ENCODE peak calls at places on chromosomes 3 and 15, in nine cellular contexts. Z, S, Q, O, T, F, W, G and X are unnamed samples.

GRCh38 chr15:93362821-93363220 is 273.8 kb upstream of the RGMA start:
- DNase-seq in T (no peak), F (no peak), G (no peak), S (no peak), W (no peak), Q (no peak), O (no peak), Z (no peak), X (peak; percentile 83)

GRCh38 chr3:197367081-197367780 is 68.8 kb upstream of the DLG1 start:
- DNase-seq in W (peak; percentile 100), T (no peak), Z (no peak), Q (peak; percentile 87), G (no peak), F (no peak), O (no peak), S (peak; percentile 87), X (peak; percentile 49)

GRCh38 chr3:74532446-74532845 is 82.0 kb downstream of the CNTN3 start:
- DNase-seq in T (no peak), W (no peak), G (no peak), Q (no peak), F (no peak), Z (no peak), S (peak; percentile 10), O (no peak), X (no peak)

GRCh38 chr3:46573701-46574100 is 7.6 kb upstream of the LRRC2 start:
- DNase-seq in T (no peak), F (no peak), W (no peak), O (no peak), Z (no peak), Q (no peak), S (no peak), G (no peak), X (no peak)

GRCh38 chr3:16982439-16982838 is 97.7 kb downstream of the PLCL2 start:
- DNase-seq in W (no peak), G (no peak), O (no peak), S (no peak), F (no peak), Z (no peak), T (no peak), Q (no peak), X (no peak)

GRCh38 chr3:15803913-15804312 is 6.1 kb upstream of the ANKRD28 start:
- DNase-seq in Q (no peak), G (no peak), S (no peak), O (no peak), W (no peak), Z (no peak), T (no peak), F (no peak), X (no peak)

GRCh38 chr3:134892317-134892716 is 97.3 kb downstream of the EPHB1 start:
- DNase-seq in Z (no peak), S (no peak), F (no peak), G (no peak), T (no peak), O (no peak), W (no peak), Q (no peak), X (no peak)

GRCh38 chr3:127092776-127093175 is 100.2 kb upstream of the PRR23E start:
- DNase-seq in G (no peak), S (no peak), F (no peak), Z (no peak), T (no peak), Q (no peak), O (no peak), W (no peak), X (peak; percentile 58)

GRCh38 chr15:57861805-57862586 is 155.5 kb downstream of the POLR2M start:
- DNase-seq in F (no peak), G (no peak), O (no peak), S (peak; percentile 45), Z (no peak), T (no peak), W (peak; percentile 87), Q (no peak), X (no peak)

GRCh38 chr15:82855286-82856092 is 46.1 kb downstream of the WHAMM start:
- DNase-seq in Z (no peak), T (no peak), S (no peak), O (no peak), G (no peak), F (no peak), Q (no peak), W (no peak), X (peak; percentile 78)

GRCh38 chr3:70861855-70862254 is 549.4 kb upstream of the MDFIC2 start:
- DNase-seq in T (no peak), Q (no peak), O (no peak), G (no peak), W (peak; percentile 47), S (no peak), F (no peak), Z (no peak), X (no peak)

GRCh38 chr3:79937567-79937966 is 169.8 kb upstream of the ROBO1 start:
- DNase-seq in G (no peak), S (peak; percentile 51), Q (no peak), Z (no peak), F (no peak), O (no peak), W (no peak), T (no peak), X (peak; percentile 89)